ENCODE peak calls at places on chromosomes 6 and 20, in four cellular contexts. C is HepG2, N is H1, Z is K562. V is an unnamed sample.

GRCh38 chr20:62900692-62901584 is 25.4 kb downstream of the DIDO1 start:
- DNase-seq in C (peak), N (no peak), Z (no peak), V (no peak)

GRCh38 chr6:5782783-5783567 is 223.8 kb downstream of the NRN1 start:
- DNase-seq in C (peak), N (no peak), Z (no peak), V (no peak)

GRCh38 chr6:37566209-37566859 is 66.6 kb upstream of the CCDC167 start:
- DNase-seq in C (no peak), N (no peak), Z (peak), V (no peak)

GRCh38 chr20:61531553-61532345 is 279.7 kb downstream of the CDH4 start:
- DNase-seq in C (no peak), N (no peak), Z (no peak), V (no peak)

GRCh38 chr6:11869656-11870340 is 91.2 kb upstream of the ADTRP start:
- DNase-seq in C (no peak), N (no peak), Z (no peak), V (no peak)

GRCh38 chr6:138105880-138106664 is 1.1 kb downstream of the PERP start:
- DNase-seq in C (peak), N (no peak), Z (no peak), V (no peak)

GRCh38 chr20:64219202-64219601 is 36.3 kb upstream of the PCMTD2 start:
- DNase-seq in C (no peak), N (no peak), Z (no peak), V (no peak)

GRCh38 chr6:29236060-29236459 is 65.4 kb downstream of the OR2J2 start:
- DNase-seq in C (no peak), N (no peak), Z (no peak), V (no peak)

GRCh38 chr20:62918137-62918536 is 8.2 kb downstream of the DIDO1 start:
- DNase-seq in C (no peak), N (no peak), Z (no peak), V (no peak)

GRCh38 chr6:97524846-97525245 is 241.8 kb upstream of the MMS22L start:
- DNase-seq in C (no peak), N (peak), Z (no peak), V (no peak)

GRCh38 chr20:47278907-47279348 is 77.6 kb downstream of the ZMYND8 start:
- DNase-seq in C (no peak), N (no peak), Z (peak), V (no peak)

GRCh38 chr6:125120054-125120590 is 33.5 kb upstream of the TPD52L1 start:
- DNase-seq in C (no peak), N (no peak), Z (no peak), V (no peak)

GRCh38 chr6:43838276-43839036 is 68.4 kb downstream of the VEGFA start:
- DNase-seq in C (peak), N (no peak), Z (peak), V (no peak)
- TF ChIP-seq USF2 in C (no peak), N (no peak), Z (no peak), V (no peak)

DNA sequence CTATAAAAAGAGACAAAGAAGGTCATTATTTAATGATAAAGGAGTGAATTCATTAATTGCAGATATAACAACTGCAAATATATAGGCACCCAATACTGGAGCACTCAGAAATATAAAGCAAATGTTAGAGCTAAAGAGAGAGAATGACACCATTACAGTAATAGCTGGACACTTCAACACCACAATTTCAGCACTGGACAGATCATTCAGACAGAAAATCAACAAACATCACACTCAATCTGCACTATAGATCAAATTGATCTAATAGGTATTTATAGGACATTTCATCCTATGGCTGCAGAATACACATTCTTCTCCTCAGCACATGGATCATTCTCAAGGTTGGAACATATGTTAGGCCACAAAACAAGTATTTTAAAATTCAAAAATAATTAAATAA is 72.7 kb downstream of the MAP7 start:
- DNase-seq in C (no peak), N (no peak), Z (no peak), V (no peak)
- TF ChIP-seq ZNF274 in C (no peak), N (no peak), Z (no peak), V (no peak)

GRCh38 chr20:10221022-10221421 is 2.4 kb downstream of the SNAP25 start:
- DNase-seq in C (no peak), N (no peak), Z (no peak), V (no peak)

GRCh38 chr20:10219993-10220750 is 1.5 kb downstream of the SNAP25 start:
- DNase-seq in C (no peak), N (no peak), Z (no peak), V (no peak)

GRCh38 chr20:10219452-10219791 is 792 bp downstream of the SNAP25 start:
- DNase-seq in C (no peak), N (no peak), Z (peak), V (no peak)

GRCh38 chr20:10217517-10218410 is 866 bp upstream of the SNAP25 start:
- DNase-seq in C (no peak), N (no peak), Z (no peak), V (no peak)

GRCh38 chr20:10218536-10219451 is at the start of gene SNAP25:
- DNase-seq in C (no peak), N (no peak), Z (peak), V (no peak)
- TF ChIP-seq USF2 in C (no peak), N (no peak), Z (no peak), V (no peak)

GRCh38 chr6:127608554-127609270 is 31.7 kb downstream of the C6orf58 start:
- DNase-seq in C (no peak), N (no peak), Z (no peak), V (no peak)

GRCh38 chr6:127606131-127606562 is 29.2 kb downstream of the C6orf58 start:
- DNase-seq in C (peak), N (no peak), Z (no peak), V (no peak)
- TF ChIP-seq ZNF274 in C (no peak), N (no peak), Z (no peak), V (no peak)

DNA sequence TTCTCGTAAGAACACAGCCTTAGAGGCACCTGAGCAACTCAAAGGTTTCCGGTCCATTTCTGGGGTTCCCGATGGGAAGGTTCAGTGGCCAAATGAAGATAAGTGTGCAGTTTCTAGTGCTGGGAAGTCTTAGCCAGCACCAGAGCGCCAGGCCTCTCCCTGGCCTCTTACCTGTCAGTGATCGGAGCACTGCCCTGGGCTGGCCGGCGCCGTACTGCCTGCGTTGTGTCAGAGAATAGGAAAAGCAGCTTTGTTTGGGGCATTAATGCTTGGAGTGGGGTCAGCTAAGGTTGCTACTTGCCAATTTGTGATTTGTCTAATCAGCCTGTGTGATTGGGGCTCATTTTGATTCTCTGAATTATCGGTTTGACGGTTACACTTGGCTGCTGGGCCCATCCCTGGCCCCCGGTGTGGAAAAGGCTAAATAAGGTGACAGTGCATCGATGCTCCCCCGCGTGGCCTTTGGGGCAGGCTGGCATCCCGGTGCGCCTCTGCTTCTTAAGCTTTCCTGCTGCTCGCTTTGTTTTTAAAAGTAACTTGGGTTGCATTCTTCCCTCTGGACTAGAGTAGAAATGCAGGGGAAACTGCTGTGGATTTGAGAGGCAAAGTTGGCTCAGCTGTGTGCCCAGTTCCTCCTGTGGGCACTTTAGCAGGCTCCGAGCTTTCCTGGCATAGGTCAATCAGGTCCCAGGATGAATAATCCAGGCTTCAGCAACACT is 51.8 kb downstream of the TCP11 start:
- DNase-seq in C (no peak), N (no peak), Z (no peak), V (no peak)
- TF ChIP-seq USF2 in C (no peak), N (no peak), Z (no peak), V (no peak)